ENCODE peak calls at places on chromosome 22, in five cellular contexts. One of them, this sample, is unnamed.

GRCh38 chr22:49190816-49191505 is 636.7 kb downstream of the BRD1 start:
- DNase-seq in kidney: peak
- DNase-seq in tibial artery: no peak
- DNase-seq in endodermal cell: no peak
- DNase-seq in ovary: no peak
- DNase-seq in this sample: peak

GRCh38 chr22:44200451-44200850 is 19.7 kb downstream of the PARVG start:
- DNase-seq in ovary: peak
- DNase-seq in endodermal cell: no peak
- DNase-seq in kidney: peak
- DNase-seq in tibial artery: no peak
- DNase-seq in this sample: no peak

GRCh38 chr22:50414476-50415248 is 60.2 kb downstream of the SBF1 start:
- DNase-seq in tibial artery: no peak
- DNase-seq in ovary: no peak
- DNase-seq in kidney: peak
- DNase-seq in endodermal cell: no peak
- DNase-seq in this sample: no peak

GRCh38 chr22:37633693-37634504 is 5.6 kb upstream of the SH3BP1 start:
- DNase-seq in kidney: peak
- DNase-seq in endodermal cell: peak
- DNase-seq in ovary: peak
- DNase-seq in tibial artery: peak
- DNase-seq in this sample: peak

GRCh38 chr22:24432059-24432853 is 4.9 kb downstream of the ADORA2A start:
- DNase-seq in endodermal cell: no peak
- DNase-seq in kidney: peak
- DNase-seq in tibial artery: peak
- DNase-seq in ovary: peak
- DNase-seq in this sample: no peak

GRCh38 chr22:44245867-44246266 is 65.1 kb downstream of the PARVG start:
- DNase-seq in ovary: no peak
- DNase-seq in tibial artery: no peak
- DNase-seq in kidney: no peak
- DNase-seq in endodermal cell: peak
- DNase-seq in this sample: no peak

GRCh38 chr22:46813816-46814597 is 51.6 kb downstream of the TBC1D22A start:
- DNase-seq in tibial artery: peak
- DNase-seq in ovary: no peak
- DNase-seq in kidney: peak
- DNase-seq in endodermal cell: no peak
- DNase-seq in this sample: no peak

GRCh38 chr22:24160546-24160945 is 20.7 kb upstream of the SUSD2 start:
- DNase-seq in ovary: no peak
- DNase-seq in endodermal cell: no peak
- DNase-seq in kidney: no peak
- DNase-seq in tibial artery: no peak
- DNase-seq in this sample: no peak

GRCh38 chr22:20258584-20259335 is 9.4 kb downstream of the RTN4R start:
- DNase-seq in kidney: no peak
- DNase-seq in tibial artery: no peak
- DNase-seq in ovary: no peak
- DNase-seq in endodermal cell: no peak
- DNase-seq in this sample: no peak

GRCh38 chr22:40434745-40435144 is 64.4 kb downstream of the SGSM3 start:
- DNase-seq in tibial artery: peak
- DNase-seq in kidney: no peak
- DNase-seq in ovary: no peak
- DNase-seq in endodermal cell: no peak
- DNase-seq in this sample: no peak

GRCh38 chr22:40432167-40432566 is 61.8 kb downstream of the SGSM3 start:
- DNase-seq in ovary: no peak
- DNase-seq in endodermal cell: no peak
- DNase-seq in tibial artery: no peak
- DNase-seq in kidney: no peak
- DNase-seq in this sample: no peak

GRCh38 chr22:40432625-40433024 is 62.2 kb downstream of the SGSM3 start:
- DNase-seq in kidney: no peak
- DNase-seq in ovary: no peak
- DNase-seq in tibial artery: peak
- DNase-seq in endodermal cell: no peak
- DNase-seq in this sample: no peak

GRCh38 chr22:40434101-40434500 is 63.7 kb downstream of the SGSM3 start:
- DNase-seq in endodermal cell: no peak
- DNase-seq in kidney: no peak
- DNase-seq in ovary: no peak
- DNase-seq in tibial artery: no peak
- DNase-seq in this sample: no peak

GRCh38 chr22:40436460-40437431 is 66.4 kb downstream of the SGSM3 start:
- DNase-seq in ovary: peak
- DNase-seq in tibial artery: peak
- DNase-seq in kidney: no peak
- DNase-seq in endodermal cell: peak
- DNase-seq in this sample: no peak
- TF ChIP-seq CTCF in ovary: peak
- TF ChIP-seq CTCF in tibial artery: peak
- TF ChIP-seq CTCF in kidney: peak
- TF ChIP-seq CTCF in endodermal cell: peak
- TF ChIP-seq CTCF in this sample: peak

GRCh38 chr22:42934338-42934737 is 77.3 kb upstream of the ARFGAP3 start:
- DNase-seq in tibial artery: no peak
- DNase-seq in kidney: no peak
- DNase-seq in ovary: no peak
- DNase-seq in endodermal cell: peak
- DNase-seq in this sample: no peak
- H3K4me3 ChIP-seq in tibial artery: no peak
- H3K4me3 ChIP-seq in kidney: no peak
- H3K4me3 ChIP-seq in ovary: no peak
- H3K4me3 ChIP-seq in endodermal cell: no peak
- H3K4me3 ChIP-seq in this sample: no peak

DNA sequence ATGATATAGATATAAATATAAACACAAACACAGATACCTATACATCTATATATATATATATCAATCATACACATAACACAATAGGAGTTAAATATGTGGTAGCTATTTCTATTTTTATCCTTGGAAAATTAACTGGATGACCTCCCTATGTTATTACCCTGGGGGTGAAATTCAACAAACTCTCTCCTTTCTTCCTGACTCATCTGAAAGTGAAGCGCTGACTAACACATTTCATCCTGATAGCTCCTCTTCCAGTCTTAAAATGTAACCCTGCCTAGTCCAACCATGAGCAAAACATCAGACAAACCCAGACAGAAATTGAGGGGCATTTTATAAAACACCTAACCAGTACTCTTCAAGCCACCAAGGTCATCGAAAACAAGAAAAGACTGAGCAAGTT is 220.6 kb upstream of the ISX start:
- DNase-seq in tibial artery: no peak
- DNase-seq in kidney: no peak
- DNase-seq in ovary: no peak
- DNase-seq in endodermal cell: no peak
- DNase-seq in this sample: no peak
- TF ChIP-seq CTCF in tibial artery: no peak
- TF ChIP-seq CTCF in kidney: no peak
- TF ChIP-seq CTCF in ovary: no peak
- TF ChIP-seq CTCF in endodermal cell: no peak
- TF ChIP-seq CTCF in this sample: no peak

GRCh38 chr22:25923952-25924351 is 182.0 kb downstream of the MYO18B start:
- DNase-seq in ovary: no peak
- DNase-seq in tibial artery: no peak
- DNase-seq in kidney: no peak
- DNase-seq in endodermal cell: peak
- DNase-seq in this sample: no peak

GRCh38 chr22:25922141-25922540 is 180.2 kb downstream of the MYO18B start:
- DNase-seq in ovary: no peak
- DNase-seq in kidney: no peak
- DNase-seq in endodermal cell: peak
- DNase-seq in tibial artery: no peak
- DNase-seq in this sample: no peak

GRCh38 chr22:25919452-25919851 is 177.5 kb downstream of the MYO18B start:
- DNase-seq in tibial artery: no peak
- DNase-seq in kidney: no peak
- DNase-seq in endodermal cell: peak
- DNase-seq in ovary: no peak
- DNase-seq in this sample: no peak
- H3K4me3 ChIP-seq in tibial artery: no peak
- H3K4me3 ChIP-seq in kidney: no peak
- H3K4me3 ChIP-seq in endodermal cell: no peak
- H3K4me3 ChIP-seq in ovary: no peak
- H3K4me3 ChIP-seq in this sample: no peak

GRCh38 chr22:39283312-39284141 is 35.9 kb downstream of the RPL3 start:
- DNase-seq in tibial artery: peak
- DNase-seq in ovary: no peak
- DNase-seq in endodermal cell: no peak
- DNase-seq in kidney: peak
- DNase-seq in this sample: peak

GRCh38 chr22:39281126-39281525 is 36.3 kb upstream of the PDGFB start:
- DNase-seq in endodermal cell: no peak
- DNase-seq in ovary: no peak
- DNase-seq in kidney: no peak
- DNase-seq in tibial artery: no peak
- DNase-seq in this sample: no peak

GRCh38 chr22:39284983-39285382 is 34.4 kb downstream of the RPL3 start:
- DNase-seq in endodermal cell: no peak
- DNase-seq in ovary: no peak
- DNase-seq in kidney: no peak
- DNase-seq in tibial artery: no peak
- DNase-seq in this sample: no peak

GRCh38 chr22:39284142-39284980 is 35.1 kb downstream of the RPL3 start:
- DNase-seq in endodermal cell: no peak
- DNase-seq in tibial artery: no peak
- DNase-seq in ovary: no peak
- DNase-seq in kidney: no peak
- DNase-seq in this sample: no peak

GRCh38 chr22:39282642-39283311 is 36.6 kb downstream of the RPL3 start:
- DNase-seq in ovary: no peak
- DNase-seq in tibial artery: no peak
- DNase-seq in endodermal cell: peak
- DNase-seq in kidney: no peak
- DNase-seq in this sample: no peak
- TF ChIP-seq CTCF in ovary: no peak
- TF ChIP-seq CTCF in tibial artery: no peak
- TF ChIP-seq CTCF in endodermal cell: no peak
- TF ChIP-seq CTCF in kidney: no peak
- TF ChIP-seq CTCF in this sample: peak

GRCh38 chr22:17120281-17120680 is 879 bp downstream of the TMEM121B start:
- DNase-seq in kidney: peak
- DNase-seq in ovary: peak
- DNase-seq in tibial artery: no peak
- DNase-seq in endodermal cell: peak
- DNase-seq in this sample: peak
- H3K4me3 ChIP-seq in kidney: no peak
- H3K4me3 ChIP-seq in ovary: no peak
- H3K4me3 ChIP-seq in tibial artery: peak
- H3K4me3 ChIP-seq in endodermal cell: no peak
- H3K4me3 ChIP-seq in this sample: no peak

GRCh38 chr22:29584975-29585374 is 4.1 kb upstream of the NIPSNAP1 start:
- DNase-seq in kidney: no peak
- DNase-seq in ovary: no peak
- DNase-seq in tibial artery: no peak
- DNase-seq in endodermal cell: no peak
- DNase-seq in this sample: no peak

GRCh38 chr22:29578462-29578861 is 2.5 kb downstream of the NIPSNAP1 start:
- DNase-seq in ovary: no peak
- DNase-seq in tibial artery: no peak
- DNase-seq in endodermal cell: no peak
- DNase-seq in kidney: no peak
- DNase-seq in this sample: no peak

GRCh38 chr22:29574762-29575450 is 6.0 kb downstream of the NIPSNAP1 start:
- DNase-seq in kidney: no peak
- DNase-seq in ovary: no peak
- DNase-seq in tibial artery: no peak
- DNase-seq in endodermal cell: no peak
- DNase-seq in this sample: no peak

GRCh38 chr22:29581799-29582198 is 886 bp upstream of the NIPSNAP1 start:
- DNase-seq in endodermal cell: no peak
- DNase-seq in kidney: no peak
- DNase-seq in tibial artery: no peak
- DNase-seq in ovary: no peak
- DNase-seq in this sample: peak

GRCh38 chr22:29580200-29580810 is 608 bp downstream of the NIPSNAP1 start:
- DNase-seq in kidney: no peak
- DNase-seq in tibial artery: no peak
- DNase-seq in ovary: peak
- DNase-seq in endodermal cell: peak
- DNase-seq in this sample: no peak
- TF ChIP-seq CTCF in kidney: no peak
- TF ChIP-seq CTCF in tibial artery: no peak
- TF ChIP-seq CTCF in ovary: no peak
- TF ChIP-seq CTCF in endodermal cell: no peak
- TF ChIP-seq CTCF in this sample: no peak